ENCODE peak calls at places on chromosomes 13 and 19, in five cellular contexts. C, L, H, X and F are unnamed samples.
A peak's percentile ranks its signal among the peaks of the same experiment; 100 is the strongest.

GRCh38 chr13:68234278-68234677 is 1004.1 kb upstream of the PCDH9 start:
- DNase-seq in C (no peak), L (no peak), H (no peak), X (no peak), F (no peak)

GRCh38 chr19:4375164-4375619 is 25.2 kb downstream of the SH3GL1 start:
- DNase-seq in H (peak; percentile 38), X (no peak), L (no peak), C (no peak), F (no peak)

GRCh38 chr19:38037151-38037611 is 130.2 kb downstream of the SIPA1L3 start:
- DNase-seq in H (no peak), X (no peak), L (no peak), C (no peak), F (no peak)

GRCh38 chr19:41999071-41999877 is 5.2 kb upstream of the ATP1A3 start:
- DNase-seq in X (no peak), H (no peak), C (peak; percentile 26), L (no peak), F (no peak)

GRCh38 chr13:67048793-67049150 is 181.4 kb downstream of the PCDH9 start:
- DNase-seq in H (no peak), X (no peak), C (no peak), L (no peak), F (no peak)

GRCh38 chr13:59038824-59039223 is 1124.9 kb downstream of the DIAPH3 start:
- DNase-seq in L (no peak), C (no peak), X (no peak), H (no peak), F (no peak)

GRCh38 chr13:27264181-27264580 is 6.4 kb upstream of the RASL11A start:
- DNase-seq in H (no peak), X (no peak), L (no peak), C (no peak), F (no peak)

GRCh38 chr19:18487576-18488402 is 34.1 kb downstream of the ELL start:
- DNase-seq in H (no peak), L (no peak), X (no peak), C (no peak), F (no peak)

GRCh38 chr13:34172048-34172447 is 354.1 kb downstream of the RFC3 start:
- DNase-seq in X (no peak), C (no peak), H (no peak), L (no peak), F (no peak)

GRCh38 chr19:11570039-11570462 is 7.4 kb downstream of the ACP5 start:
- DNase-seq in L (no peak), H (no peak), C (no peak), X (no peak), F (no peak)

GRCh38 chr13:20006206-20006605 is 47.7 kb downstream of the ZMYM2 start:
- DNase-seq in L (no peak), X (no peak), C (no peak), H (no peak), F (no peak)

GRCh38 chr13:112931028-112931934 is 37.7 kb upstream of the MCF2L start:
- DNase-seq in L (peak; percentile 46), H (no peak), C (peak; percentile 69), X (no peak), F (no peak)

GRCh38 chr13:30362869-30363268 is 55.5 kb upstream of the KATNAL1 start:
- DNase-seq in L (no peak), C (no peak), H (no peak), X (no peak), F (no peak)

GRCh38 chr19:42143341-42144234 is 11.3 kb upstream of the POU2F2 start:
- DNase-seq in C (peak; percentile 80), X (no peak), L (no peak), H (no peak), F (no peak)

GRCh38 chr19:37719927-37720265 is 335 bp upstream of the ZNF607 start:
- DNase-seq in H (no peak), C (no peak), L (no peak), X (no peak), F (no peak)

GRCh38 chr13:101624210-101624922 is 171.9 kb downstream of the ITGBL1 start:
- DNase-seq in X (no peak), C (peak; percentile 15), H (no peak), L (no peak), F (no peak)

GRCh38 chr19:55624109-55625003 is at the start of gene ZNF784:
- DNase-seq in C (peak; percentile 97), L (peak; percentile 85), H (peak; percentile 93), X (peak; percentile 95), F (no peak)

DNA sequence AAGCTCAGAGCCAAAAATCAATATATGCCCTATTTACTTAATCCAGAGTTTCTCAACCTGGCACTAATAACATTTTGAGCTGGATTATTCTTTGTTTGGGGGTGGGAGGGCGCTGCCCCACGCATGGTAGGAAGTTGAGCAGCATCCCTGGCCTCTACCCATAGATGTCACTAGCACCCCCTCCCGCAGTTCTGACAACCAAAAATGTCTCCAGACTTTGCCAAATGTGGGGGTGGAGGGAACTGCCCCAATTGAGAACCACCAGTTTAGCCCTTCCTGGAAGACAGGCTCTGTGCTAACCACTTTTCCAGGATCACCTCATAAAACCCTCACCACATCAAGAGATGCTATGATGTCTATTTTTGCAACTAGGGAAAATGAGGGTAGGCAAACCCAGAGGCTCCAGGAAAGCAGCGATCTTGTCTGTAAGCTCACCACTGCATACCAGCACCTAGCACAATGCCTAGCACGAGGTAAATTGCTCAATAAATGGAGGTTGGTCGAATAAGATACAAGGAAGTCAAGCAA is 1.1 kb downstream of the TRIR start:
- DNase-seq in X (no peak), L (no peak), C (no peak), H (no peak), F (no peak)
- TF ChIP-seq CTCF in X (no peak), L (no peak), C (peak; percentile 12), H (no peak), F (no peak)

GRCh38 chr19:6551607-6552450 is 21.0 kb downstream of the TNFSF9 start:
- DNase-seq in L (no peak), X (no peak), H (no peak), C (no peak), F (no peak)
- TF ChIP-seq CTCF in L (peak; percentile 30), X (no peak), H (no peak), C (no peak), F (no peak)

DNA sequence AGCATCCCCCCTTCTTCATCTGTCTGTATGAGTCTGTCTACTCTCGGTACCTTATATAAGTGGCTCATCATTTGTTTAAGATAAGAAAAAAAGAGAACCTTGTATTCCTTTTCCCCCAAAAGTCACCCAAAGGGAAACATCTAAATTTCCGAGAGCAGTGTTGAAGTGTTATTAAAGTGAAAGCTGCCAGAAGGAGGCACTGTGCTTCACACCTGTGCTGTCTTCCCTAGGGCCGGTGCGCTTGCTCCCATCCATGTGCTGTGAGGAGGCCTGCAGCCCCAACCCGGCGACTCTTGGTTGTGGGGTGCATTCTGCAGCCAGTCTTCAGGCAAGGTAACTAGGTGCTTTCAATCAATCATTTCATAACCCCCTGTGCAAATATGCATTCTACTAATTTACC is 97.5 kb downstream of the TNFRSF19 start:
- DNase-seq in H (no peak), L (no peak), C (no peak), X (no peak), F (no peak)
- TF ChIP-seq CTCF in H (no peak), L (no peak), C (no peak), X (no peak), F (peak; percentile 20)

DNA sequence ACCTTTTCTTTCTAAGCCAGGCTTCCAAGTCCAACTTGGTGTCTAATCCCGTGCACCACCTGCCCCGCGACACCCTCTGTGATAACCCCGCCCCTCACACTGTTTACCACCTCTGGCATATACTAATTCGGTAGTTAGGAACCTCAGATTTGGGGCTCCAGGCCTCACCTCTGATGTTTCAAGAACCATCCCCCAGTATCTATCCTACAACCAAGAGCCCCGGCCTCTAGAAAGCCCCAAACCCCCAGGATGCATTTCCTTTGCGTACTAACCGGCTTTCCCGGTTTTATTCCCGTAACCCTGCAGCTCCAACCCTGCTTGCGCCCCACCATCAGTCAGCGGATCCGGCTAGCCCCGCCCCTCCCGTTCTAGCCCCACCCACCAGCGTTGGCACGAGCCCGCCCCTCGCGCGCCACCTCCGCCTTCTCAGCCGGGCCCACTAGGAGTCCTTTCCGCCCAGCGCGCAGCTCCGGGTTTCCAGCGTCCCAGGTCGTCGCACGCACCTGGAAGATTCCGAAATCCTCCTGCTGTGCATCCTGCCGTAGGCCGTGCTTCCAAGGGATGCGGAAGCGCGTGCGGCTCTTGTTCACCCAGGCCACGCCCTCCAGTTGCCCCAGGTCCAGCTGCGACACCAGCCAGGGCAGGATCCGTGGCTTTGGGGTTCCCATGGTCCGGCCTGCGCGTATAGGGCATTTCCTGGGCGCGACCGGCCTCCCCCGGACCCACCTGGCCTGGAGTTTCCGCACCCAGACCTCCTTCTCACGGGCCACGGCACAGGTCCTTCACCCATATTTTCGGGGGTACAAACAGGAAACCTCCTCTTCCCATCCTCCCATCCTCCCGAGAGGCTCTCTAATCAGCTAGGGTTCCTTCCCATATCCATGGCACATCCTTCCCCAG is 1.2 kb downstream of the IRF3 start:
- DNase-seq in C (peak; percentile 95), X (peak; percentile 94), H (peak; percentile 89), L (peak; percentile 94), F (no peak)
- TF ChIP-seq CTCF in C (no peak), X (peak; percentile 33), H (no peak), L (no peak), F (no peak)